ENCODE peak calls at places on chromosome 6, in six cellular contexts. T is MM.1S, U is Peyer's patch, H is AG10803, N is choroid plexus epithelial cell, B is upper lobe of right lung. K is an unnamed sample.

GRCh38 chr6:106513813-106514212 is 115.5 kb downstream of the RTN4IP1 start:
- DNase-seq in T (no peak), U (no peak), H (peak), B (no peak), N (no peak), K (no peak)

GRCh38 chr6:121309768-121310473 is 24.4 kb downstream of the TBC1D32 start:
- DNase-seq in N (peak), T (no peak), H (peak), B (no peak), U (no peak), K (no peak)

GRCh38 chr6:13763740-13764381 is 50.5 kb downstream of the MCUR1 start:
- DNase-seq in T (no peak), N (no peak), H (no peak), U (no peak), B (no peak), K (peak)

GRCh38 chr6:8131265-8131897 is 29.0 kb upstream of the EEF1E1 start:
- DNase-seq in H (peak), N (peak), B (no peak), T (peak), U (no peak), K (peak)

GRCh38 chr6:47669684-47670515 is 28.5 kb upstream of the ADGRF4 start:
- DNase-seq in H (peak), T (no peak), U (no peak), B (no peak), N (peak), K (no peak)

GRCh38 chr6:55239099-55239498 is 64.8 kb downstream of the HCRTR2 start:
- DNase-seq in N (peak), U (no peak), H (peak), B (no peak), T (no peak), K (no peak)

GRCh38 chr6:113599444-113599843 is 257.7 kb upstream of the MARCKS start:
- DNase-seq in B (no peak), T (no peak), U (no peak), H (no peak), N (peak), K (no peak)

GRCh38 chr6:166194885-166195860 is 27.5 kb upstream of the TBXT start:
- DNase-seq in T (no peak), U (no peak), B (no peak), N (no peak), H (no peak), K (no peak)

GRCh38 chr6:71079707-71080106 is 122.8 kb upstream of the B3GAT2 start:
- DNase-seq in B (no peak), T (no peak), H (peak), N (peak), U (no peak), K (no peak)

GRCh38 chr6:106574729-106575458 is 54.4 kb downstream of the RTN4IP1 start:
- DNase-seq in T (no peak), U (no peak), H (peak), N (peak), B (no peak), K (no peak)

GRCh38 chr6:170011233-170012142 is 260.1 kb downstream of the ERMARD start:
- DNase-seq in H (no peak), T (no peak), B (peak), U (peak), N (no peak), K (no peak)

GRCh38 chr6:130282234-130282995 is 59.7 kb upstream of the SAMD3 start:
- DNase-seq in B (no peak), T (peak), U (no peak), N (peak), H (peak), K (peak)

GRCh38 chr6:130365166-130366010 is 429 bp upstream of the TMEM200A start:
- DNase-seq in H (peak), N (peak), B (peak), U (peak), T (no peak), K (no peak)

GRCh38 chr6:24720131-24720603 is 1.2 kb upstream of the C6orf62 start:
- DNase-seq in B (peak), T (peak), N (peak), U (peak), H (peak), K (no peak)

GRCh38 chr6:53347921-53348435 is 772 bp downstream of the ELOVL5 start:
- DNase-seq in B (peak), U (peak), H (peak), N (peak), T (no peak), K (no peak)

GRCh38 chr6:52697903-52698302 is 27.0 kb downstream of the TMEM14A start:
- DNase-seq in T (no peak), B (no peak), N (peak), H (no peak), U (no peak), K (no peak)

GRCh38 chr6:170255426-170256125 is 35.3 kb downstream of the DLL1 start:
- DNase-seq in U (no peak), T (no peak), N (peak), B (no peak), H (no peak), K (no peak)

GRCh38 chr6:124881898-124882579 is 80.2 kb upstream of the RNF217 start:
- DNase-seq in N (peak), H (peak), B (no peak), U (no peak), T (no peak), K (no peak)

GRCh38 chr6:149428606-149429005 is 28.5 kb downstream of the SUMO4 start:
- DNase-seq in H (no peak), T (no peak), N (no peak), B (no peak), U (no peak), K (no peak)

GRCh38 chr6:113903666-113904330 is 46.7 kb downstream of the MARCKS start:
- DNase-seq in U (no peak), N (peak), H (peak), T (no peak), B (no peak), K (no peak)

GRCh38 chr6:113586966-113587699 is 270.0 kb upstream of the MARCKS start:
- DNase-seq in T (no peak), N (no peak), H (no peak), B (no peak), U (no peak), K (no peak)

GRCh38 chr6:170173416-170173990 is 117.4 kb downstream of the DLL1 start:
- DNase-seq in H (no peak), N (no peak), T (no peak), U (no peak), B (peak), K (no peak)

GRCh38 chr6:45991189-45991588 is 24.5 kb downstream of the CLIC5 start:
- DNase-seq in U (no peak), B (no peak), H (no peak), T (no peak), N (no peak), K (no peak)

GRCh38 chr6:168089186-168090063 is 10.4 kb upstream of the FRMD1 start:
- DNase-seq in B (no peak), H (no peak), N (no peak), U (no peak), T (no peak), K (no peak)

GRCh38 chr6:8820313-8820712 is 385.0 kb upstream of the SLC35B3 start:
- DNase-seq in T (no peak), B (no peak), H (no peak), U (no peak), N (no peak), K (no peak)

GRCh38 chr6:75752365-75752764 is 3.3 kb downstream of the MYO6 start:
- DNase-seq in N (peak), U (no peak), B (no peak), H (no peak), T (peak), K (no peak)

GRCh38 chr6:146990284-146990683 is 213.9 kb upstream of the STXBP5 start:
- DNase-seq in N (peak), B (no peak), H (peak), U (no peak), T (no peak), K (no peak)

GRCh38 chr6:35522660-35523658 is 10.3 kb upstream of the TULP1 start:
- DNase-seq in U (peak), T (peak), N (peak), H (peak), B (peak), K (peak)

GRCh38 chr6:56072856-56073255 is 174.5 kb downstream of the COL21A1 start:
- DNase-seq in T (no peak), B (no peak), H (peak), N (peak), U (no peak), K (no peak)

GRCh38 chr6:75317503-75318206 is 33.1 kb upstream of the TMEM30A start:
- DNase-seq in T (no peak), B (no peak), H (peak), U (no peak), N (peak), K (no peak)

GRCh38 chr6:35624341-35625070 is 64.2 kb downstream of the FKBP5 start:
- DNase-seq in B (no peak), U (no peak), T (peak), N (peak), H (peak), K (no peak)

GRCh38 chr6:104325341-104326172 is 534.2 kb downstream of the HACE1 start:
- DNase-seq in T (peak), U (no peak), H (peak), N (peak), B (no peak), K (no peak)

GRCh38 chr6:170180671-170181337 is 110.1 kb downstream of the DLL1 start:
- DNase-seq in B (no peak), N (no peak), U (peak), H (no peak), T (no peak), K (no peak)

GRCh38 chr6:141483561-141484061 is 649.1 kb upstream of the GJE1 start:
- DNase-seq in N (peak), T (peak), B (no peak), U (no peak), H (peak), K (peak)

GRCh38 chr6:44223471-44224153 is at the start of gene SLC29A1:
- DNase-seq in U (peak), H (no peak), B (peak), N (peak), T (peak), K (no peak)

GRCh38 chr6:44224154-44224977 is 971 bp downstream of the SLC29A1 start:
- DNase-seq in N (no peak), H (no peak), U (no peak), T (no peak), B (no peak), K (no peak)

GRCh38 chr6:44225579-44226325 is 2.4 kb downstream of the SLC29A1 start:
- DNase-seq in U (peak), T (no peak), H (no peak), B (no peak), N (no peak), K (no peak)

GRCh38 chr6:44226368-44227137 is 3.2 kb downstream of the SLC29A1 start:
- DNase-seq in B (no peak), H (no peak), T (no peak), N (no peak), U (no peak), K (no peak)

DNA sequence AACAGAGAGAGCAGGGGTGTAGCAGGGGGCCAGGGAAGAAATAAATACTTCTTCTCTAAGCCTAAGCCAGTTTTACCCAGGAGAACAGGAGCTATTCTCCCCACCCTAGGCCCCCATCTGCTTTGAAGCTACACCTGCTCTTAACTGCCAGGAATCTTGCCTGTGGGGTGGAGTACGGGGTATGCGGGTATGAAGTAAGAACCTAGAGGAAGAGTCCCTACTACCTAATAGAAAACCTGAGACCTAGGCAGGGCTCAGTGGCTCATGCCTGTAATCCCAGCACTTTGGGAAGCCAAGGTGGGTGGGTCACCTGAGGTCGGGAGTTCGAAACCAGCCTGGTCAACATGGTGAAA is 1.6 kb downstream of the SLC29A1 start:
- DNase-seq in T (no peak), H (no peak), N (no peak), B (no peak), U (no peak), K (no peak)
- H3K4me3 ChIP-seq in T (peak), H (no peak), N (no peak), B (no peak), U (no peak), K (peak)

DNA sequence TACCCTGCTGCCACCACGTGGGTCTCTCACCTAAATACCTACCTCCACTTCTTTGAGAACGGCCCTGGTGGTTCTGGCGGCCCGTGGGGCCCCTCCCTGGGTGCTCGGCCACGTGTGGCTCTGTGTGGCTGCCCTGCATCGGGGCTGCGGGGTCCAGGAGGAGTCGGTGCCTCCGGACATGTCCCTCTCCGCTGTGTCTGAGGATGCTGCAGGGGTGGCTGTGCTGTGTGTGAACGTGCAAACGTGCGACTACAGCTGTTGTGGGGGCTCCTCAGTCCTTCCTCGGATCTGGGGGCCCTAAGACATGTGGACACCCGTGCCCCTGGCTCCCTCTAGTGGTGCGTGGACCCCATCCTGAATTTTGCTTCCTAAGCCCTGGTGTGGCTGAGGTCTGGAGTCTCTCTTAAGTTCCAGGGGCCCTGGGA is 691.8 kb downstream of the QKI start:
- DNase-seq in N (peak), U (no peak), H (no peak), T (no peak), B (no peak), K (no peak)
- TF ChIP-seq CTCF in N (peak), U (no peak), H (peak), T (no peak), B (peak), K (peak)

GRCh38 chr6:40338306-40338705 is 248.9 kb downstream of the LRFN2 start:
- DNase-seq in B (no peak), N (no peak), H (no peak), T (no peak), U (no peak), K (no peak)

GRCh38 chr6:40336296-40336695 is 250.9 kb downstream of the LRFN2 start:
- DNase-seq in N (no peak), T (no peak), H (peak), U (no peak), B (no peak), K (no peak)

GRCh38 chr6:40336986-40337780 is 250.0 kb downstream of the LRFN2 start:
- DNase-seq in U (no peak), N (no peak), B (no peak), T (no peak), H (no peak), K (no peak)

GRCh38 chr6:40330301-40330721 is 256.9 kb downstream of the LRFN2 start:
- DNase-seq in H (no peak), T (no peak), U (no peak), B (no peak), N (no peak), K (no peak)

DNA sequence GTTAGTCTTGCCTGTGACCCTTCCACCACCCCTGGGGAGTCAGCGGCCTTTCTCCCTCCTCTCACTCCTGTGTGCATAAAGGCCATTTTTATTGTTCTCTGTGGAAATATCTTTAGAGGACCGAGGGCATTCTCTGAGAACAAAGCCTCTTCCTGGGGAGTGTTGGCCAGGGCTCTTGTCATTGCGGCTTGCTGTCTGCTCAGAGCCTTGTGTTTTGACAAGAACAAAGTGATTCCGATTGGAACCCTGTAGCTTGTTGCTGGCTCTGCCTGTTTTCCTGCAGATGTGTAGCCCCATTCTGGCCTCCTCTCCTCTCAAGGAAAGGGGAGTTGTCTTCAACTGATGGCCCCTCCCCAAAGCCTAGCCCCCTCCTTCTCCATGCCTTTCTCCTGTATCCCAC is 252.7 kb downstream of the LRFN2 start:
- DNase-seq in N (no peak), T (no peak), B (no peak), U (no peak), H (no peak), K (no peak)
- H3K4me3 ChIP-seq in N (no peak), T (no peak), B (no peak), U (no peak), H (no peak), K (no peak)

DNA sequence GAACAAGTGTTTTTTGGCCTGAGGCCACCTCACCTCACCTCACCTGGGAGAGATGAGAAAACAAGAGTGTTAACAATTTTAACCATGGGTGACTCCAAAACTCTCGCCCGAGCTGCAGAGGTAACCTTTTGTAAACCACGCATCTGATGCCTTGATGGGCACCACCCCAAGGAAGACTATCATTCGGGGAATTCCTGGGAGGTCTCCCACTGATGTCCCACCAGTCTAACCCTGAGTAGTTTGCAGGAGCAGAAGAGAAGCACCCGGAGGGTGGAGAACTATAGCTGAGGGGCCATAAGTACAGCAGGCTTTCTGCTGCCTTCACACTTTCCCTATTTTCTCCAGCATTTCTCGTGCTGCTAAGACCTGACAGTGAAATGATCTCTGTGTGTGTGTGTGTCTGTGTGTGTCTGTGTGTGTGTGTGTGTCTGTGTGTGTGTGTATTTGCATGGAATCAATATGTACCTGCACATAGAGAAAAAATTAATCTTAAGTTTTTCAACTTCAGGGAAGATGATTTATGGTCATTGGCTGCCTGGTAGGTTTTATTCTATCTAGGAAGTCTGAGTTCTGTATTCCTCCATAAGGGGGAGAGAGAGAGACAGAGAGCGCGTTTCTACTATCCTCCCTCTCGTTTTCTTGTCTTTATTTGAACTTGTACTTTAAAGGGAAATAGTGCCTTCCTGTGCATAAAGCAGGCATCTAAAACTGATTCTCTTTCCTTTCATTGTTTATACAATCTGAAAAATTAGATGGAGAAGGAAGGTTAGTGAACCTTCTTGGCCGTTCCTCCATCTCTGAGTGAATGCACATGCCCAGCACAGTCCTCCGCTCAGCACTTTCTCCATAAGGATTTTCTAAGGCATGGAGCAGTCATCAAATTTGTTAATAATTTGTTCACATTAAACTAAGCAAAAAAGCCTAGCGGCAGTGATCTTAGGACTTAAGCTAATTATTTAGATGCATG is 75.9 kb downstream of the CAP2 start:
- DNase-seq in T (no peak), B (no peak), U (no peak), H (peak), N (peak), K (no peak)
- TF ChIP-seq CTCF in T (no peak), B (peak), U (peak), H (peak), N (peak), K (no peak)

K was measured in GM12864.